ENCODE peak calls at places on chromosomes 6 and 20, in four cellular contexts. Y is WTC11, L is K562, B is HepG2. C is an unnamed sample.

GRCh38 chr6:168765710-168766109 is 324.7 kb downstream of the SMOC2 start:
- DNase-seq in L (no peak), B (no peak), Y (no peak), C (no peak)

GRCh38 chr6:137980777-137981176 is 113.7 kb downstream of the TNFAIP3 start:
- DNase-seq in B (no peak), L (no peak), Y (no peak), C (no peak)

GRCh38 chr6:170292778-170293164 is 1.9 kb upstream of the DLL1 start:
- DNase-seq in L (peak), B (no peak), Y (no peak), C (no peak)

GRCh38 chr6:13486679-13487121 is 700 bp downstream of the GFOD1 start:
- DNase-seq in Y (peak), L (peak), B (peak), C (no peak)

GRCh38 chr6:33696538-33697518 is 14.7 kb downstream of the UQCC2 start:
- DNase-seq in B (no peak), L (no peak), Y (no peak), C (no peak)

GRCh38 chr20:433300-433975 is 25.3 kb downstream of the RBCK1 start:
- DNase-seq in B (no peak), L (no peak), Y (no peak), C (peak)

GRCh38 chr20:20664795-20665194 is 47.6 kb downstream of the RALGAPA2 start:
- DNase-seq in Y (no peak), L (no peak), B (peak), C (no peak)

GRCh38 chr6:87436435-87436834 is 28.7 kb downstream of the CFAP206 start:
- DNase-seq in L (peak), B (peak), Y (peak), C (peak)

GRCh38 chr6:35089216-35089934 is 51.8 kb downstream of the TCP11 start:
- DNase-seq in Y (no peak), L (no peak), B (no peak), C (no peak)

GRCh38 chr6:30122515-30122914 is 9.6 kb upstream of the TRIM31 start:
- DNase-seq in B (no peak), L (no peak), Y (no peak), C (no peak)

GRCh38 chr20:12153616-12154015 is 235.9 kb downstream of the BTBD3 start:
- DNase-seq in L (no peak), B (no peak), Y (no peak), C (no peak)

GRCh38 chr6:33746036-33746600 is 587 bp downstream of the IP6K3 start:
- DNase-seq in B (no peak), L (peak), Y (no peak), C (no peak)

GRCh38 chr6:154673919-154674318 is 59.3 kb upstream of the SCAF8 start:
- DNase-seq in B (peak), L (no peak), Y (no peak), C (no peak)

GRCh38 chr20:38728911-38729642 is 4.8 kb downstream of the SLC32A1 start:
- DNase-seq in Y (peak), L (no peak), B (no peak), C (no peak)

GRCh38 chr6:46832816-46833215 is 39.6 kb downstream of the MEP1A start:
- DNase-seq in L (no peak), Y (no peak), B (no peak), C (no peak)

GRCh38 chr6:41684311-41685182 is 46.3 kb downstream of the MDFI start:
- DNase-seq in Y (no peak), B (no peak), L (no peak), C (no peak)

GRCh38 chr6:96878101-96878500 is 19.6 kb downstream of the NDUFAF4 start:
- DNase-seq in Y (no peak), L (no peak), B (no peak), C (no peak)

GRCh38 chr20:34579191-34579661 is 20.7 kb downstream of the MAP1LC3A start:
- DNase-seq in Y (no peak), B (peak), L (no peak), C (no peak)

GRCh38 chr6:116096979-116097816 is 3.5 kb upstream of the NT5DC1 start:
- DNase-seq in L (no peak), Y (no peak), B (no peak), C (no peak)

GRCh38 chr6:78489874-78490273 is 377.5 kb upstream of the IRAK1BP1 start:
- DNase-seq in L (no peak), Y (no peak), B (no peak), C (no peak)

GRCh38 chr6:166423781-166424180 is 41.0 kb upstream of the MPC1 start:
- DNase-seq in L (no peak), B (no peak), Y (no peak), C (no peak)

GRCh38 chr6:36627141-36627540 is 33.0 kb downstream of the SRSF3 start:
- DNase-seq in L (no peak), Y (no peak), B (no peak), C (no peak)

GRCh38 chr6:150981095-150981494 is 115.6 kb downstream of the MTHFD1L start:
- DNase-seq in Y (no peak), B (no peak), L (no peak), C (peak)

GRCh38 chr6:90940812-90941481 is 354.1 kb upstream of the MAP3K7 start:
- DNase-seq in L (peak), B (peak), Y (no peak), C (peak)

GRCh38 chr6:5497896-5498578 is 236.7 kb downstream of the FARS2 start:
- DNase-seq in L (no peak), B (no peak), Y (no peak), C (no peak)

GRCh38 chr6:15357832-15358231 is 112.0 kb downstream of the JARID2 start:
- DNase-seq in L (no peak), B (no peak), Y (no peak), C (peak)

GRCh38 chr20:11469795-11470495 is 447.7 kb upstream of the BTBD3 start:
- DNase-seq in B (no peak), Y (no peak), L (no peak), C (no peak)

GRCh38 chr6:21157186-21157929 is 436.2 kb upstream of the SOX4 start:
- DNase-seq in Y (no peak), L (no peak), B (no peak), C (peak)

GRCh38 chr6:45813943-45814342 is 201.7 kb downstream of the CLIC5 start:
- DNase-seq in B (no peak), Y (no peak), L (no peak), C (no peak)

GRCh38 chr6:155187096-155187495 is 76.7 kb upstream of the CLDN20 start:
- DNase-seq in L (no peak), B (no peak), Y (no peak), C (no peak)

GRCh38 chr6:149941583-149942460 is at the start of gene ULBP2:
- DNase-seq in L (peak), Y (peak), B (no peak), C (no peak)

GRCh38 chr6:111761783-111762312 is 111.4 kb downstream of the FYN start:
- DNase-seq in B (no peak), Y (no peak), L (no peak), C (no peak)

GRCh38 chr6:16707101-16707783 is 54.0 kb downstream of the ATXN1 start:
- DNase-seq in Y (no peak), B (no peak), L (no peak), C (no peak)
- TF ChIP-seq ETV6 in Y (no peak), B (no peak), L (no peak), C (no peak)

GRCh38 chr6:160137989-160138835 is 16.6 kb downstream of the SLC22A1 start:
- DNase-seq in Y (peak), L (peak), B (peak), C (peak)
- TF ChIP-seq ETV6 in Y (no peak), L (no peak), B (no peak), C (no peak)

GRCh38 chr6:163335671-163336545 is 78.6 kb upstream of the QKI start:
- DNase-seq in B (no peak), Y (peak), L (no peak), C (no peak)
- TF ChIP-seq ETV6 in B (no peak), Y (no peak), L (no peak), C (no peak)

DNA sequence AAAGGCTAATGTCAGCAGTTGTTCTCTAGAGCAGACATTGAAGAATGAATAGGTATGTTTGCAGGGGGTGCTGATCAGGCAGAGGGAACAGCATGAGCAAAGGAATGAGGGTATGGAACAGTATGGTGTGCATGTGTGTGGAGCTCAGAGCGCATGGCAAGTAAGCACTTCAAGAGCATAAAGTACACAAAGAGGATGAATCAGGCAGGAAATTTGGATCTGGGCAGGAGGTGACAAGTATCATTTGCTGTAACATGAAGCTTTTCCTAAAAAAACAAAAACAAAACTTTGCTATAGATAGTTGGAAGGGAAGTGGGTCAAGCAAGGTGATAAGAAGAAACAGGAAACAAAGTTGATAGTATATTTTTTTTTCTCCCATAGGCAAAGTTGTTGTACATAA is 746.8 kb downstream of the HDGFL1 start:
- DNase-seq in Y (no peak), B (no peak), L (no peak), C (no peak)
- TF ChIP-seq ETV6 in Y (no peak), B (no peak), L (no peak), C (no peak)